ENCODE peak calls at places on chromosome 15, in six cellular contexts. G is CD4-positive, alpha-beta memory T cell; F is GOT3; P is Right ventricle myocardium superior; X is WTC11; Z is AG09309. E is an unnamed sample.

GRCh38 chr15:78880242-78880533 is 7.5 kb downstream of the MORF4L1 start:
- DNase-seq in G (no peak), F (no peak), P (no peak), X (no peak), Z (no peak), E (no peak)

GRCh38 chr15:64521726-64522164 is 61.4 kb downstream of the ZNF609 start:
- DNase-seq in G (no peak), F (no peak), P (peak; percentile 70), X (no peak), Z (peak; percentile 16), E (no peak)

GRCh38 chr15:100186960-100187359 is 154.8 kb downstream of the ADAMTS17 start:
- DNase-seq in G (no peak), F (no peak), P (no peak), X (no peak), Z (no peak), E (no peak)

GRCh38 chr15:95470529-95470928 is 860.0 kb upstream of the NR2F2 start:
- DNase-seq in G (no peak), F (no peak), P (no peak), X (no peak), Z (no peak), E (no peak)

GRCh38 chr15:66907826-66908502 is 157.4 kb upstream of the SMAD3 start:
- DNase-seq in G (no peak), F (no peak), P (peak; percentile 74), X (no peak), Z (no peak), E (peak; percentile 77)

GRCh38 chr15:99105516-99106341 is 849 bp downstream of the SYNM start:
- DNase-seq in G (peak; percentile 43), F (no peak), P (peak; percentile 77), X (peak; percentile 77), Z (no peak), E (peak; percentile 56)

GRCh38 chr15:68797157-68797556 is 23.5 kb downstream of the ANP32A start:
- DNase-seq in G (no peak), F (no peak), P (no peak), X (no peak), Z (no peak), E (no peak)

GRCh38 chr15:63896336-63897115 is 62.8 kb upstream of the HERC1 start:
- DNase-seq in G (no peak), F (peak; percentile 25), P (no peak), X (no peak), Z (peak; percentile 18), E (no peak)

GRCh38 chr15:99076555-99077308 is 28.1 kb upstream of the SYNM start:
- DNase-seq in G (peak; percentile 52), F (peak; percentile 14), P (peak; percentile 50), X (peak; percentile 50), Z (peak; percentile 59), E (no peak)

GRCh38 chr15:53830707-53831386 is 71.4 kb upstream of the WDR72 start:
- DNase-seq in G (no peak), F (no peak), P (no peak), X (no peak), Z (no peak), E (no peak)

GRCh38 chr15:99682455-99682854 is 50.8 kb downstream of the LYSMD4 start:
- DNase-seq in G (no peak), F (no peak), P (no peak), X (no peak), Z (peak; percentile 53), E (no peak)

GRCh38 chr15:92617197-92618037 is 38.2 kb downstream of the FAM174B start:
- DNase-seq in G (no peak), F (no peak), P (peak; percentile 76), X (no peak), Z (no peak), E (peak; percentile 75)

GRCh38 chr15:92020765-92021164 is 167.3 kb downstream of the SLCO3A1 start:
- DNase-seq in G (no peak), F (no peak), P (no peak), X (no peak), Z (peak; percentile 48), E (no peak)

GRCh38 chr15:40991355-40991754 is 38.1 kb downstream of the CHAC1 start:
- DNase-seq in G (no peak), F (no peak), P (no peak), X (no peak), Z (no peak), E (no peak)

GRCh38 chr15:29259233-29259632 is 10.4 kb downstream of the NSMCE3 start:
- DNase-seq in G (no peak), F (no peak), P (no peak), X (no peak), Z (no peak), E (no peak)

GRCh38 chr15:37789881-37790280 is 144.6 kb upstream of the TMCO5A start:
- DNase-seq in G (no peak), F (no peak), P (no peak), X (no peak), Z (no peak), E (no peak)

GRCh38 chr15:58019503-58020376 is 45.8 kb downstream of the ALDH1A2 start:
- DNase-seq in G (no peak), F (no peak), P (no peak), X (no peak), Z (peak; percentile 25), E (no peak)

GRCh38 chr15:75693501-75694240 is 19.0 kb downstream of the CSPG4 start:
- DNase-seq in G (no peak), F (no peak), P (no peak), X (no peak), Z (no peak), E (no peak)

GRCh38 chr15:70023064-70023768 is 74.5 kb downstream of the TLE3 start:
- DNase-seq in G (peak; percentile 78), F (no peak), P (no peak), X (no peak), Z (peak; percentile 79), E (peak; percentile 25)

GRCh38 chr15:94026458-94026967 is 204.8 kb upstream of the MCTP2 start:
- DNase-seq in G (no peak), F (no peak), P (no peak), X (no peak), Z (no peak), E (no peak)

GRCh38 chr15:101111570-101112262 is 140.1 kb downstream of the CHSY1 start:
- DNase-seq in G (no peak), F (no peak), P (no peak), X (no peak), Z (no peak), E (no peak)

GRCh38 chr15:32651229-32651837 is 9.8 kb downstream of the SCG5 start:
- DNase-seq in G (peak; percentile 35), F (peak; percentile 34), P (no peak), X (peak; percentile 70), Z (peak; percentile 35), E (peak; percentile 53)

GRCh38 chr15:44535509-44536297 is 1.2 kb upstream of the EIF3J start:
- DNase-seq in G (peak; percentile 25), F (no peak), P (no peak), X (no peak), Z (no peak), E (no peak)

GRCh38 chr15:80635953-80636352 is 59.2 kb upstream of the ABHD17C start:
- DNase-seq in G (no peak), F (no peak), P (peak; percentile 69), X (no peak), Z (no peak), E (no peak)

GRCh38 chr15:77094397-77095030 is 23.6 kb upstream of the TSPAN3 start:
- DNase-seq in G (no peak), F (no peak), P (no peak), X (peak; percentile 65), Z (no peak), E (no peak)

GRCh38 chr15:90402230-90402629 is 14.2 kb downstream of the IQGAP1 start:
- DNase-seq in G (no peak), F (no peak), P (peak; percentile 52), X (no peak), Z (peak; percentile 74), E (no peak)

GRCh38 chr15:65651831-65652749 is 30.4 kb downstream of the SLC24A1 start:
- DNase-seq in G (no peak), F (no peak), P (no peak), X (no peak), Z (no peak), E (no peak)

GRCh38 chr15:39291690-39292089 is 289.2 kb upstream of the THBS1 start:
- DNase-seq in G (no peak), F (no peak), P (no peak), X (no peak), Z (no peak), E (no peak)

GRCh38 chr15:76061700-76062099 is 1.9 kb downstream of the TMEM266 start:
- DNase-seq in G (no peak), F (no peak), P (no peak), X (no peak), Z (no peak), E (no peak)

GRCh38 chr15:99267957-99268356 is 16.7 kb downstream of the LRRC28 start:
- DNase-seq in G (no peak), F (no peak), P (no peak), X (no peak), Z (no peak), E (no peak)

GRCh38 chr15:22786868-22787698 is 639 bp downstream of the NIPA1 start:
- DNase-seq in G (peak; percentile 16), F (no peak), P (no peak), X (peak; percentile 53), Z (no peak), E (no peak)

GRCh38 chr15:95930659-95931375 is 399.7 kb upstream of the NR2F2 start:
- DNase-seq in G (no peak), F (no peak), P (no peak), X (no peak), Z (no peak), E (no peak)

GRCh38 chr15:44215594-44215993 is 20.5 kb upstream of the FRMD5 start:
- DNase-seq in G (no peak), F (no peak), P (no peak), X (no peak), Z (peak; percentile 74), E (no peak)

GRCh38 chr15:66523926-66524325 is 18.8 kb downstream of the ZWILCH start:
- DNase-seq in G (no peak), F (no peak), P (no peak), X (no peak), Z (no peak), E (no peak)

GRCh38 chr15:64581408-64581761 is 121.0 kb downstream of the ZNF609 start:
- DNase-seq in G (no peak), F (no peak), P (no peak), X (no peak), Z (no peak), E (no peak)

GRCh38 chr15:90588427-90588826 is 58.7 kb downstream of the CRTC3 start:
- DNase-seq in G (no peak), F (no peak), P (no peak), X (no peak), Z (no peak), E (no peak)

GRCh38 chr15:85580914-85581313 is 200.5 kb downstream of the AKAP13 start:
- DNase-seq in G (peak; percentile 26), F (no peak), P (no peak), X (no peak), Z (no peak), E (peak; percentile 72)

GRCh38 chr15:33292718-33293307 is 18.0 kb upstream of the RYR3 start:
- DNase-seq in G (peak; percentile 13), F (no peak), P (no peak), X (peak; percentile 74), Z (no peak), E (no peak)

GRCh38 chr15:27768731-27769510 is 330.2 kb downstream of the OCA2 start:
- DNase-seq in G (no peak), F (no peak), P (no peak), X (no peak), Z (no peak), E (no peak)

E was measured in lower lobe of right lung.